ENCODE peak calls at places on chromosomes 1 and 21, in four cellular contexts. G is NCI-H1092, H is posterior vena cava, K is hypothalamus. S is an unnamed sample.

GRCh38 chr1:155182052-155182550 is 8.5 kb downstream of the TRIM46 start:
- DNase-seq in G (no peak), K (no peak), H (peak), S (no peak)

GRCh38 chr1:230891413-230891812 is 23.1 kb upstream of the C1orf198 start:
- DNase-seq in H (no peak), G (no peak), K (no peak), S (no peak)

GRCh38 chr1:233294991-233295774 is at the start of gene PCNX2:
- DNase-seq in G (peak), H (no peak), K (no peak), S (no peak)

GRCh38 chr1:24894002-24894401 is 36.1 kb downstream of the RUNX3 start:
- DNase-seq in G (no peak), H (no peak), K (no peak), S (no peak)

GRCh38 chr1:58465825-58466617 is 80.5 kb downstream of the OMA1 start:
- DNase-seq in H (no peak), G (no peak), K (no peak), S (no peak)

GRCh38 chr1:214558002-214558770 is 6.8 kb upstream of the PTPN14 start:
- DNase-seq in H (no peak), G (no peak), K (no peak), S (no peak)

GRCh38 chr1:245121523-245121922 is 33.3 kb upstream of the KIF26B start:
- DNase-seq in K (no peak), G (no peak), H (no peak), S (no peak)

GRCh38 chr1:34884961-34885360 is 25.4 kb upstream of the SMIM12 start:
- DNase-seq in H (no peak), K (no peak), G (no peak), S (no peak)

GRCh38 chr21:31500071-31500470 is 156.0 kb upstream of the TIAM1 start:
- DNase-seq in G (no peak), K (no peak), H (no peak), S (no peak)

GRCh38 chr1:157399984-157400382 is 152.3 kb downstream of the FCRL5 start:
- DNase-seq in G (no peak), K (no peak), H (no peak), S (no peak)

GRCh38 chr1:36722871-36723270 is 240.2 kb upstream of the CSF3R start:
- DNase-seq in H (no peak), K (no peak), G (no peak), S (no peak)